ENCODE peak calls at places on chromosomes 4 and X, in nine cellular contexts. C is posterior cingulate gyrus; E is G401; Q is mesenteric fat pad; V is cerebellum; I is activated naive CD8-positive, alpha-beta T cell treated with anti-CD3 and anti-CD28 coated beads for 36 hours; M is choroid plexus epithelial cell; W is GM19239; L is stimulated activated CD4-positive, alpha-beta T cell treated with anti-CD3 and anti-CD28 coated beads, TNF-alpha, amount 100 ng/mL, for 48 hours. B is an unnamed sample.

GRCh38 chr4:150232029-150232428 is 153.8 kb downstream of the DCLK2 start:
- DNase-seq in C (no peak), E (peak), Q (no peak), V (no peak), I (no peak), M (no peak), W (no peak), L (no peak), B (no peak)

GRCh38 chr4:121875663-121876062 is 5.4 kb upstream of the BBS7 start:
- DNase-seq in C (no peak), E (no peak), Q (no peak), V (no peak), I (no peak), M (no peak), W (no peak), L (no peak), B (no peak)

GRCh38 chrX:68723491-68724155 is 76.2 kb downstream of the STARD8 start:
- DNase-seq in C (peak), E (no peak), Q (peak), V (no peak), I (no peak), M (no peak), W (no peak), L (no peak), B (no peak)

GRCh38 chr4:41360911-41361830 is 104.4 kb downstream of the UCHL1 start:
- DNase-seq in C (peak), E (peak), Q (no peak), V (peak), I (no peak), M (peak), W (no peak), L (no peak), B (no peak)

GRCh38 chr4:126916626-126917140 is 716.1 kb upstream of the INTU start:
- DNase-seq in C (peak), E (no peak), Q (no peak), V (no peak), I (no peak), M (peak), W (no peak), L (no peak), B (peak)

GRCh38 chr4:23966720-23967119 is 76.9 kb upstream of the PPARGC1A start:
- DNase-seq in C (no peak), E (no peak), Q (no peak), V (no peak), I (no peak), M (peak), W (no peak), L (no peak), B (no peak)

GRCh38 chrX:69065451-69065850 is 99.8 kb downstream of the PJA1 start:
- DNase-seq in C (peak), E (no peak), Q (peak), V (no peak), I (no peak), M (peak), W (no peak), L (no peak), B (no peak)

GRCh38 chr4:15586046-15586445 is 69.1 kb downstream of the FBXL5 start:
- DNase-seq in C (no peak), E (no peak), Q (no peak), V (no peak), I (no peak), M (peak), W (no peak), L (no peak), B (no peak)

GRCh38 chrX:21932277-21932996 is 8.1 kb upstream of the SMS start:
- DNase-seq in C (no peak), E (no peak), Q (no peak), V (no peak), I (no peak), M (peak), W (no peak), L (no peak), B (no peak)

GRCh38 chr4:89254847-89255246 is 52.8 kb downstream of the GPRIN3 start:
- DNase-seq in C (no peak), E (peak), Q (no peak), V (no peak), I (peak), M (peak), W (peak), L (peak), B (no peak)

GRCh38 chr4:22385615-22386014 is 130.3 kb downstream of the ADGRA3 start:
- DNase-seq in C (no peak), E (no peak), Q (no peak), V (no peak), I (no peak), M (peak), W (no peak), L (no peak), B (no peak)

GRCh38 chr4:112967109-112967508 is 82.3 kb upstream of the ANK2 start:
- DNase-seq in C (no peak), E (no peak), Q (no peak), V (no peak), I (no peak), M (no peak), W (no peak), L (no peak), B (no peak)

B was measured in pons.